ENCODE peak calls at places on chromosome 6, in four cellular contexts. T is glutamatergic neuron, H is type B pancreatic cell, P is H4. E is an unnamed sample.

GRCh38 chr6:170149681-170150589 is 140.9 kb downstream of the DLL1 start:
- DNase-seq in T (no peak), H (no peak), P (no peak), E (no peak)

GRCh38 chr6:16130437-16130891 is 1.6 kb downstream of the MYLIP start:
- DNase-seq in T (no peak), H (no peak), P (no peak), E (no peak)

GRCh38 chr6:2004888-2005287 is 240.5 kb downstream of the GMDS start:
- DNase-seq in T (no peak), H (no peak), P (no peak), E (no peak)

GRCh38 chr6:87444362-87444761 is 28.4 kb upstream of the SLC35A1 start:
- DNase-seq in T (no peak), H (no peak), P (no peak), E (no peak)

GRCh38 chr6:41040101-41040910 is 1.3 kb upstream of the UNC5CL start:
- DNase-seq in T (no peak), H (no peak), P (peak; percentile 50), E (no peak)

GRCh38 chr6:13355043-13355945 is 27.0 kb upstream of the TBC1D7 start:
- DNase-seq in T (no peak), H (no peak), P (peak; percentile 97), E (peak; percentile 17)

GRCh38 chr6:8983202-8983688 is 547.9 kb upstream of the SLC35B3 start:
- DNase-seq in T (peak; percentile 80), H (peak; percentile 79), P (peak; percentile 78), E (peak; percentile 80)

GRCh38 chr6:135002974-135003703 is 51.5 kb downstream of the HBS1L start:
- DNase-seq in T (no peak), H (no peak), P (no peak), E (no peak)

GRCh38 chr6:134850906-134851305 is 99.0 kb downstream of the ALDH8A1 start:
- DNase-seq in T (no peak), H (no peak), P (no peak), E (no peak)

GRCh38 chr6:43093361-43094289 is 17.5 kb downstream of the PTK7 start:
- DNase-seq in T (no peak), H (no peak), P (no peak), E (no peak)

GRCh38 chr6:63897952-63898351 is 262.4 kb downstream of the PHF3 start:
- DNase-seq in T (no peak), H (no peak), P (peak; percentile 16), E (no peak)

GRCh38 chr6:111618407-111618806 is 12.7 kb upstream of the TRAF3IP2 start:
- DNase-seq in T (no peak), H (no peak), P (no peak), E (no peak)

E was measured in foreskin melanocyte.